ENCODE peak calls at places on chromosome 16, in five cellular contexts. D is A549, S is SK-N-SH, C is HCT116, X is GM23338. J is an unnamed sample.

GRCh38 chr16:73066321-73066926 is 18.5 kb upstream of the ZFHX3 start:
- DNase-seq in D (no peak), C (no peak), X (peak; percentile 62), S (no peak), J (no peak)

GRCh38 chr16:23006380-23006779 is 142.9 kb downstream of the USP31 start:
- DNase-seq in X (no peak), D (no peak), S (no peak), C (no peak), J (peak; percentile 79)

GRCh38 chr16:28905800-28906372 is 19.2 kb downstream of the RABEP2 start:
- DNase-seq in D (no peak), S (no peak), C (no peak), X (no peak), J (no peak)

GRCh38 chr16:89038811-89039735 is 54.6 kb upstream of the ACSF3 start:
- DNase-seq in C (no peak), S (no peak), X (no peak), D (no peak), J (no peak)

GRCh38 chr16:72240949-72241348 is 69.0 kb upstream of the PMFBP1 start:
- DNase-seq in S (no peak), C (no peak), D (no peak), X (no peak), J (no peak)

GRCh38 chr16:69830534-69831211 is 68.5 kb downstream of the WWP2 start:
- DNase-seq in S (no peak), D (peak; percentile 50), X (no peak), C (no peak), J (no peak)

GRCh38 chr16:67922221-67922620 is 9.4 kb downstream of the CTRL start:
- DNase-seq in C (no peak), S (no peak), D (no peak), X (no peak), J (no peak)

GRCh38 chr16:85576944-85577343 is 36.2 kb upstream of the GSE1 start:
- DNase-seq in D (no peak), X (no peak), C (no peak), S (no peak), J (no peak)

GRCh38 chr16:48184681-48185080 is 28.9 kb upstream of the ABCC12 start:
- DNase-seq in S (no peak), X (no peak), C (no peak), D (no peak), J (no peak)

GRCh38 chr16:79213214-79213613 is 387.3 kb downstream of the MAF start:
- DNase-seq in C (no peak), S (no peak), D (no peak), X (no peak), J (peak; percentile 4)

GRCh38 chr16:12255473-12255872 is 278.9 kb downstream of the SNX29 start:
- DNase-seq in S (no peak), X (no peak), C (no peak), D (no peak), J (no peak)

GRCh38 chr16:68733570-68733969 is 3.5 kb upstream of the CDH1 start:
- DNase-seq in S (no peak), D (no peak), C (no peak), X (no peak), J (no peak)

GRCh38 chr16:65070831-65071230 is 51.0 kb downstream of the CDH11 start:
- DNase-seq in C (no peak), D (peak; percentile 87), X (peak; percentile 13), S (peak; percentile 15), J (no peak)

GRCh38 chr16:69567031-69567680 is 1.4 kb downstream of the NFAT5 start:
- DNase-seq in C (no peak), S (peak; percentile 26), D (no peak), X (no peak), J (no peak)

GRCh38 chr16:57540906-57541753 is 1.3 kb upstream of the ADGRG5 start:
- DNase-seq in S (peak; percentile 10), C (no peak), D (no peak), X (no peak), J (no peak)

GRCh38 chr16:88451586-88452484 is 1.2 kb upstream of the ZFPM1 start:
- DNase-seq in D (no peak), S (no peak), X (no peak), C (peak; percentile 36), J (no peak)

GRCh38 chr16:53904533-53904932 is 200.6 kb downstream of the FTO start:
- DNase-seq in S (no peak), D (no peak), C (no peak), X (no peak), J (no peak)

GRCh38 chr16:89720520-89720858 is 209 bp downstream of the VPS9D1 start:
- DNase-seq in X (peak; percentile 67), S (peak; percentile 85), C (no peak), D (no peak), J (no peak)

GRCh38 chr16:67116388-67117311 is 6.9 kb downstream of the PHAF1 start:
- DNase-seq in S (no peak), C (no peak), D (no peak), X (no peak), J (peak; percentile 44)

GRCh38 chr16:49513040-49513439 is 139.4 kb downstream of the C16orf78 start:
- DNase-seq in C (no peak), X (peak; percentile 66), D (peak; percentile 23), S (peak; percentile 63), J (no peak)

GRCh38 chr16:85690469-85691064 is 1.8 kb upstream of the GINS2 start:
- DNase-seq in D (no peak), C (no peak), X (no peak), S (peak; percentile 62), J (no peak)

GRCh38 chr16:4358831-4359561 is 7.9 kb upstream of the PAM16 start:
- DNase-seq in S (peak; percentile 93), D (peak; percentile 58), X (peak; percentile 88), C (no peak), J (no peak)

GRCh38 chr16:60027351-60027750 is 1293.2 kb upstream of the GOT2 start:
- DNase-seq in D (no peak), X (no peak), C (no peak), S (no peak), J (no peak)

GRCh38 chr16:3180445-3180878 is 7.5 kb upstream of the OR1F1 start:
- DNase-seq in D (peak; percentile 76), C (no peak), X (peak; percentile 77), S (no peak), J (no peak)

GRCh38 chr16:47519996-47520679 is 59.0 kb downstream of the PHKB start:
- DNase-seq in S (no peak), X (no peak), C (no peak), D (no peak), J (no peak)

GRCh38 chr16:15775209-15775608 is 81.6 kb downstream of the MYH11 start:
- DNase-seq in X (peak; percentile 20), D (peak; percentile 68), S (peak; percentile 30), C (peak; percentile 50), J (no peak)

GRCh38 chr16:52545544-52546262 is 1.2 kb downstream of the TOX3 start:
- DNase-seq in C (no peak), D (no peak), X (peak; percentile 66), S (peak; percentile 15), J (no peak)

GRCh38 chr16:9049241-9049640 is 42.2 kb upstream of the HAPSTR1 start:
- DNase-seq in C (no peak), S (no peak), X (no peak), D (no peak), J (no peak)

GRCh38 chr16:54507091-54507490 is 220.5 kb upstream of the IRX3 start:
- DNase-seq in D (no peak), C (no peak), X (no peak), S (no peak), J (no peak)

GRCh38 chr16:63461248-63461841 is 1425.1 kb upstream of the CDH8 start:
- DNase-seq in S (peak; percentile 18), C (no peak), X (peak; percentile 75), D (peak; percentile 38), J (no peak)

GRCh38 chr16:63458842-63459241 is 1422.6 kb upstream of the CDH8 start:
- DNase-seq in S (no peak), C (no peak), D (no peak), X (no peak), J (no peak)

GRCh38 chr16:63457869-63458268 is 1421.6 kb upstream of the CDH8 start:
- DNase-seq in D (no peak), S (no peak), C (no peak), X (no peak), J (no peak)
- H3K27ac ChIP-seq in D (no peak overlapping the region), S (no peak overlapping the region), C (no peak overlapping the region), X (no peak overlapping the region), J (no peak overlapping the region)

DNA sequence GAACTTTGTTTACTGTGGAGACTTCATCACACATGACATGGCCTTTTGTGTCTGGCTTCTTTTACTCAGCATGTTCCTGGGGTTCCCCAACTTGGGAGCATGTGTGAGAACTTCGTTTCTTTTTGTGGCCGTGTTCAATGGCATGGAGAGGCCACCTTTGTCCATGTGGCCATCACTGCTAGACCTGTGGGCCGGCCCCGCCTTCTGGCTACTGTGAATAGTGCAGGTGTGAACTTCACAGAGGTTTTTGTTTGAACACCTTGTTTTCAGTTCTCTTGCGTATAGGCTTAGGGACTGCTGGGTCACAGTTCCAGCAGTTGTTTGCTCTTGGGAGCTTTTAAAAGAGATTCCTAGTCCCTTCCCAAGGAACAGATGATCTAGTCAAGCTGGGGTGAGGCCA is 5.7 kb upstream of the SLC38A8 start:
- DNase-seq in X (peak; percentile 66), S (no peak), C (peak; percentile 8), D (peak; percentile 22), J (no peak)
- TF ChIP-seq REST in X (no peak), S (no peak), C (no peak), D (no peak), J (no peak)

DNA sequence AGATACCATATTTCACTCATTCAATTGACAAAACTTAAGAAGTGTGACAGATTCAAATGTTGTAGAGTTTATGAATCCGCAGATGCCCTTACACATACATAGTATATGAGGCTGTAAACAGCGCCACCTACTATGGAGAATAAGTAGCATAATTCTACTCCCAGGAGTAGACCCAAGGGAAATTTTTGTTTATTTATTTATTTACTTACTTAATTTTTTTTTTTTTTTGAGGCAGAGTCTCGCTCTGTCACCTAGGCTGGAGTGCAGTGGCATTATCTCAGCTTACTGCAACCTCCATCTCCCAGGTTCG is 35.5 kb downstream of the GAN start:
- DNase-seq in S (no peak), X (no peak), C (no peak), D (peak; percentile 14), J (no peak)
- TF ChIP-seq CTCF in S (peak; percentile 22), X (peak; percentile 25), C (peak; percentile 15), D (no peak), J (no peak)

GRCh38 chr16:19110537-19111391 is 3.0 kb upstream of the ITPRIPL2 start:
- DNase-seq in X (no peak), C (no peak), S (no peak), D (peak; percentile 38), J (no peak)

GRCh38 chr16:19106625-19107020 is 7.1 kb upstream of the ITPRIPL2 start:
- DNase-seq in X (no peak), D (no peak), S (no peak), C (no peak), J (no peak)

GRCh38 chr16:19108409-19109287 is 5.1 kb upstream of the ITPRIPL2 start:
- DNase-seq in D (no peak), X (no peak), S (no peak), C (no peak), J (no peak)

GRCh38 chr16:19105891-19106624 is 7.7 kb upstream of the ITPRIPL2 start:
- DNase-seq in D (no peak), C (no peak), S (no peak), X (peak; percentile 15), J (no peak)

DNA sequence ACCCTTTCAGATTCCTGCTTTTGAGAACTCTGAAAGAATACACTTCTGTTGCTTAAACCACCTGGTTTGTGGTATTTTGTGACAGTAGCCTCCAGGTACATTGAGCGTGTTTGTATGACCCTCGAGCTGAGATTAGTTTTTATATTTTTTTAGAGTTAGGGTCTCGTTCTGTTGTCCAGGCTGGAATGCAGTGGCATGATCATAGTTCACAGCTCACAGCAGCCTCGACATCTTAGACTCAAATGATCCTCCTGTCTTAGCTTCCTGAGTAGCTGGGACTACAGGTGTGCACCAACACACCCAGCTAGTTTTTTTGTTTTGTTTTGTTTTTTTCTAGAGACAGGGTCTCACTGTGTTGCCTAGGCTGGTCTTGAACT is 4.5 kb upstream of the ITPRIPL2 start:
- DNase-seq in D (no peak), S (no peak), X (no peak), C (no peak), J (no peak)
- H3K27ac ChIP-seq in D (no peak overlapping the region), S (no peak overlapping the region), X (no peak overlapping the region), C (no peak overlapping the region), J (no peak overlapping the region)